ENCODE peak calls at places on chromosomes 5 and 9, in four cellular contexts. One of them, this sample, is unnamed.

GRCh38 chr5:71925608-71926091 is 181.6 kb upstream of the MAP1B start:
- DNase-seq in Karpas-422: no peak
- DNase-seq in epithelial cell of esophagus: no peak
- DNase-seq in GM12865: no peak
- DNase-seq in this sample: no peak

GRCh38 chr9:34741628-34742027 is 31.7 kb upstream of the CCL21 start:
- DNase-seq in Karpas-422: no peak
- DNase-seq in epithelial cell of esophagus: no peak
- DNase-seq in GM12865: no peak
- DNase-seq in this sample: no peak

GRCh38 chr9:90128587-90129190 is 513.9 kb downstream of the DIRAS2 start:
- DNase-seq in Karpas-422: no peak
- DNase-seq in epithelial cell of esophagus: no peak
- DNase-seq in GM12865: no peak
- DNase-seq in this sample: no peak

GRCh38 chr5:41043109-41043747 is 27.9 kb downstream of the MROH2B start:
- DNase-seq in Karpas-422: no peak
- DNase-seq in epithelial cell of esophagus: no peak
- DNase-seq in GM12865: no peak
- DNase-seq in this sample: no peak

GRCh38 chr9:76342201-76342600 is 52.0 kb downstream of the RFK start:
- DNase-seq in Karpas-422: no peak
- DNase-seq in epithelial cell of esophagus: peak
- DNase-seq in GM12865: no peak
- DNase-seq in this sample: no peak

GRCh38 chr9:27499481-27499880 is 24.6 kb upstream of the IFNK start:
- DNase-seq in Karpas-422: no peak
- DNase-seq in epithelial cell of esophagus: peak
- DNase-seq in GM12865: peak
- DNase-seq in this sample: no peak

GRCh38 chr5:159759791-159760300 is 156.4 kb upstream of the ADRA1B start:
- DNase-seq in Karpas-422: no peak
- DNase-seq in epithelial cell of esophagus: no peak
- DNase-seq in GM12865: no peak
- DNase-seq in this sample: no peak

GRCh38 chr9:16033921-16034320 is 481.1 kb downstream of the CCDC171 start:
- DNase-seq in Karpas-422: no peak
- DNase-seq in epithelial cell of esophagus: no peak
- DNase-seq in GM12865: no peak
- DNase-seq in this sample: no peak

GRCh38 chr5:18220631-18221030 is 586.4 kb downstream of the TAF11L14 start:
- DNase-seq in Karpas-422: no peak
- DNase-seq in epithelial cell of esophagus: peak
- DNase-seq in GM12865: no peak
- DNase-seq in this sample: no peak

GRCh38 chr9:92234503-92234902 is 59.0 kb downstream of the IARS1 start:
- DNase-seq in Karpas-422: no peak
- DNase-seq in epithelial cell of esophagus: no peak
- DNase-seq in GM12865: no peak
- DNase-seq in this sample: no peak

GRCh38 chr5:62214701-62215100 is 91.3 kb upstream of the KIF2A start:
- DNase-seq in Karpas-422: peak
- DNase-seq in epithelial cell of esophagus: peak
- DNase-seq in GM12865: no peak
- DNase-seq in this sample: no peak

GRCh38 chr9:136769710-136770191 is 5.4 kb upstream of the LCN15 start:
- DNase-seq in Karpas-422: peak
- DNase-seq in epithelial cell of esophagus: peak
- DNase-seq in GM12865: peak
- DNase-seq in this sample: no peak

GRCh38 chr9:114746591-114746990 is 59.2 kb downstream of the TNFSF15 start:
- DNase-seq in Karpas-422: no peak
- DNase-seq in epithelial cell of esophagus: no peak
- DNase-seq in GM12865: no peak
- DNase-seq in this sample: no peak

GRCh38 chr5:54516051-54516645 is 1.4 kb upstream of the SNX18 start:
- DNase-seq in Karpas-422: no peak
- DNase-seq in epithelial cell of esophagus: no peak
- DNase-seq in GM12865: no peak
- DNase-seq in this sample: no peak

GRCh38 chr9:76701441-76702031 is 62.7 kb upstream of the PCA3 start:
- DNase-seq in Karpas-422: no peak
- DNase-seq in epithelial cell of esophagus: no peak
- DNase-seq in GM12865: no peak
- DNase-seq in this sample: peak

GRCh38 chr5:14266686-14267085 is 123.5 kb downstream of the TRIO start:
- DNase-seq in Karpas-422: no peak
- DNase-seq in epithelial cell of esophagus: no peak
- DNase-seq in GM12865: no peak
- DNase-seq in this sample: no peak

GRCh38 chr5:14265574-14265973 is 122.4 kb downstream of the TRIO start:
- DNase-seq in Karpas-422: no peak
- DNase-seq in epithelial cell of esophagus: peak
- DNase-seq in GM12865: no peak
- DNase-seq in this sample: no peak

GRCh38 chr5:14264605-14265316 is 121.6 kb downstream of the TRIO start:
- DNase-seq in Karpas-422: peak
- DNase-seq in epithelial cell of esophagus: peak
- DNase-seq in GM12865: peak
- DNase-seq in this sample: peak

GRCh38 chr5:14267166-14267838 is 124.2 kb downstream of the TRIO start:
- DNase-seq in Karpas-422: no peak
- DNase-seq in epithelial cell of esophagus: no peak
- DNase-seq in GM12865: no peak
- DNase-seq in this sample: no peak

DNA sequence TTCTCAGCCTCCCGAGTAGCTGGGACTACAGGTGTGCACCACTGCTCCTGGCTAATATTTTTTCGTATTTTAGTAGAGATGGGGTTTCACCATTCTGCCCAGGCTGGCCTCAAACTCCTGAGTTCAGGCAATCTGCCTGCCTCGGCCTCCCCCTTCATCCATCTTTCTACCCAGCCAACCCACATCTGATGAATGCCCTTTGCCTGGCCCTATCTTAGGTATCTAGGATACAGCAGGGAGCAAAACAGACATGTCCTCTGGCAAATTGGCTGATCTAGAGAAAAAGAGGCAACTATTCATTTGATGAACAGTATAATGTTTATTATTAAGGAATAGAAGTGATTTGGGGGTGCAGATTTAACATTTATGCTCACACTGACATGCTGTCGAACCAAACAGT is 123.0 kb downstream of the TRIO start:
- DNase-seq in Karpas-422: no peak
- DNase-seq in epithelial cell of esophagus: no peak
- DNase-seq in GM12865: no peak
- DNase-seq in this sample: no peak
- H3K4me3 ChIP-seq in Karpas-422: no peak
- H3K4me3 ChIP-seq in epithelial cell of esophagus: no peak
- H3K4me3 ChIP-seq in GM12865: no peak
- H3K4me3 ChIP-seq in this sample: no peak

GRCh38 chr5:2755371-2755715 is 3.9 kb upstream of the IRX2 start:
- DNase-seq in Karpas-422: no peak
- DNase-seq in epithelial cell of esophagus: no peak
- DNase-seq in GM12865: no peak
- DNase-seq in this sample: no peak

GRCh38 chr5:2756764-2757163 is 5.3 kb upstream of the IRX2 start:
- DNase-seq in Karpas-422: no peak
- DNase-seq in epithelial cell of esophagus: peak
- DNase-seq in GM12865: no peak
- DNase-seq in this sample: no peak

GRCh38 chr5:2757563-2758311 is 6.3 kb upstream of the IRX2 start:
- DNase-seq in Karpas-422: no peak
- DNase-seq in epithelial cell of esophagus: peak
- DNase-seq in GM12865: no peak
- DNase-seq in this sample: peak

GRCh38 chr5:2755811-2756210 is 4.3 kb upstream of the IRX2 start:
- DNase-seq in Karpas-422: no peak
- DNase-seq in epithelial cell of esophagus: peak
- DNase-seq in GM12865: no peak
- DNase-seq in this sample: no peak

GRCh38 chr5:2756211-2756746 is 4.8 kb upstream of the IRX2 start:
- DNase-seq in Karpas-422: no peak
- DNase-seq in epithelial cell of esophagus: peak
- DNase-seq in GM12865: no peak
- DNase-seq in this sample: no peak
- H3K4me3 ChIP-seq in Karpas-422: no peak
- H3K4me3 ChIP-seq in epithelial cell of esophagus: peak
- H3K4me3 ChIP-seq in GM12865: no peak
- H3K4me3 ChIP-seq in this sample: no peak

GRCh38 chr5:59275170-59275536 is 618.4 kb downstream of the PDE4D start:
- DNase-seq in Karpas-422: no peak
- DNase-seq in epithelial cell of esophagus: no peak
- DNase-seq in GM12865: no peak
- DNase-seq in this sample: no peak

GRCh38 chr5:59274130-59274529 is 619.4 kb downstream of the PDE4D start:
- DNase-seq in Karpas-422: no peak
- DNase-seq in epithelial cell of esophagus: no peak
- DNase-seq in GM12865: no peak
- DNase-seq in this sample: no peak

GRCh38 chr5:59276277-59276647 is 617.3 kb downstream of the PDE4D start:
- DNase-seq in Karpas-422: no peak
- DNase-seq in epithelial cell of esophagus: no peak
- DNase-seq in GM12865: no peak
- DNase-seq in this sample: no peak

GRCh38 chr5:59276886-59277514 is 616.5 kb downstream of the PDE4D start:
- DNase-seq in Karpas-422: no peak
- DNase-seq in epithelial cell of esophagus: peak
- DNase-seq in GM12865: no peak
- DNase-seq in this sample: peak

DNA sequence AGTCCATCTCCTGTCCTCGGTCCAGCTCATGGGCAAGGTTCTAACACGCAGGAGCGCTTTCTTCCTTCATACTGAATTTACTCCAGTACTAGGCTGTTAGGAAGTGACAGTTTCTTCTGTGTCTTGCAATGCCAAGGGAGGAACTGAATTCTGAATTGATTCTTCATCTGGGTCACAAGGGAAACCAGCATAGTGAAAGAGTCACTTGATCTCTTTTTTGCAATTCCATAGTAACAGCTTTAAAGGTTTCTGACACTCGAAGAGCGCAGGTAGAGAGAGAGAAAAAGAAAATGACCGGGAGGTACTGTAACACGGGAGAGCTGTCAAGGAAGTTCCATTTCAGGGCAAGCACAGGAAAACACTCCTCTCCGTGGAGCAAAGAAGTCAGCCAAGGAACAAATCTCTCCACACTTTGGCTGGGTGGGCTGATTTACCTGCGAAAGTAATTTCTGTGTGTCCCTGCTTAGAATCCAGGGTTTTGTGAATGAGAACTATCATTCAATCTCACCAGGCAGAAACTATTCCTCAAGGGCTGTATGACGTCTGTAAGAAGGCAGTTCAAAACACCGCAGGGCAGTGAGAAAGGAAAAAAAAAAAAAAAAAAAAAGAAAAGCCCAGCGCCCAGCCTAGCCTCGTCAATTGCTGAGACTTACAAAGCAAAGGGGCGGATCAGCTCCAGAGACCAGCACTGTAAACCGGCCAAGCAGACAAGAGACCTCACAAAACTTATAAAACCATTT is 617.8 kb downstream of the PDE4D start:
- DNase-seq in Karpas-422: no peak
- DNase-seq in epithelial cell of esophagus: peak
- DNase-seq in GM12865: no peak
- DNase-seq in this sample: peak
- H3K4me3 ChIP-seq in Karpas-422: no peak
- H3K4me3 ChIP-seq in epithelial cell of esophagus: peak
- H3K4me3 ChIP-seq in GM12865: no peak
- H3K4me3 ChIP-seq in this sample: peak

GRCh38 chr5:43008369-43009158 is 31.6 kb downstream of the ANXA2R start:
- DNase-seq in Karpas-422: peak
- DNase-seq in epithelial cell of esophagus: peak
- DNase-seq in GM12865: peak
- DNase-seq in this sample: peak
- H3K4me3 ChIP-seq in Karpas-422: peak
- H3K4me3 ChIP-seq in epithelial cell of esophagus: peak
- H3K4me3 ChIP-seq in GM12865: peak
- H3K4me3 ChIP-seq in this sample: peak

GRCh38 chr5:180618487-180618829 is 27.2 kb upstream of the SCGB3A1 start:
- DNase-seq in Karpas-422: no peak
- DNase-seq in epithelial cell of esophagus: no peak
- DNase-seq in GM12865: no peak
- DNase-seq in this sample: no peak
- H3K4me3 ChIP-seq in Karpas-422: no peak
- H3K4me3 ChIP-seq in epithelial cell of esophagus: no peak
- H3K4me3 ChIP-seq in GM12865: no peak
- H3K4me3 ChIP-seq in this sample: no peak

This sample was measured in SJCRH30.